ENCODE peak calls at places on chromosome 3, in five cellular contexts. Q is AG04450, I is GM23248, X is upper lobe of right lung, J is HFF-Myc. H is an unnamed sample.
A peak's percentile ranks its signal among the peaks of the same experiment; 100 is the strongest.

GRCh38 chr3:141939759-141940158 is 63.3 kb downstream of the ATP1B3 start:
- DNase-seq in I (no peak), J (no peak), Q (no peak), X (no peak), H (no peak)

GRCh38 chr3:142259359-142259758 is 34.0 kb upstream of the GK5 start:
- DNase-seq in Q (no peak), I (no peak), X (no peak), J (no peak), H (no peak)

GRCh38 chr3:182902236-182902635 is 78.1 kb downstream of the DCUN1D1 start:
- DNase-seq in I (no peak), X (no peak), J (no peak), Q (no peak), H (no peak)

GRCh38 chr3:170414202-170414663 is 4.4 kb upstream of the CLDN11 start:
- DNase-seq in Q (peak; percentile 82), J (peak; percentile 99), I (peak; percentile 90), X (no peak), H (peak; percentile 91)

GRCh38 chr3:185677146-185677829 is 91.2 kb downstream of the SENP2 start:
- DNase-seq in X (no peak), I (peak; percentile 86), Q (peak; percentile 56), J (peak; percentile 67), H (peak; percentile 69)

GRCh38 chr3:9736831-9737230 is 5.3 kb downstream of the BRPF1 start:
- DNase-seq in I (peak; percentile 24), J (no peak), Q (no peak), X (no peak), H (no peak)

GRCh38 chr3:12993623-12994356 is 79.4 kb downstream of the IQSEC1 start:
- DNase-seq in Q (no peak), X (peak; percentile 76), J (no peak), I (peak; percentile 50), H (peak; percentile 64)

GRCh38 chr3:50327943-50328691 is at the start of gene TUSC2:
- DNase-seq in X (peak; percentile 98), J (no peak), I (peak; percentile 100), Q (peak; percentile 82), H (peak; percentile 100)

GRCh38 chr3:13336592-13336991 is 83.5 kb downstream of the NUP210 start:
- DNase-seq in Q (no peak), X (no peak), I (no peak), J (no peak), H (no peak)

GRCh38 chr3:44648564-44649229 is at the start of gene ZNF35:
- DNase-seq in Q (peak; percentile 75), X (peak; percentile 90), I (peak; percentile 94), J (peak; percentile 72), H (peak; percentile 92)

GRCh38 chr3:171156455-171157005 is 130.0 kb upstream of the SLC2A2 start:
- DNase-seq in X (no peak), J (no peak), Q (no peak), I (no peak), H (peak; percentile 21)

GRCh38 chr3:18847583-18848197 is 300.6 kb upstream of the KCNH8 start:
- DNase-seq in Q (no peak), J (no peak), X (no peak), I (no peak), H (no peak)

GRCh38 chr3:98199020-98199419 is 32.5 kb downstream of the OR5H15 start:
- DNase-seq in X (no peak), Q (no peak), I (no peak), J (no peak), H (no peak)

GRCh38 chr3:121483290-121483689 is 62.5 kb downstream of the POLQ start:
- DNase-seq in J (no peak), Q (no peak), I (peak; percentile 33), X (no peak), H (peak; percentile 26)

GRCh38 chr3:195104340-195104739 is 166.6 kb downstream of the XXYLT1 start:
- DNase-seq in J (no peak), I (no peak), X (peak; percentile 32), Q (no peak), H (no peak)

GRCh38 chr3:55167586-55168317 is 239.9 kb upstream of the LRTM1 start:
- DNase-seq in X (no peak), Q (peak; percentile 86), J (peak; percentile 76), I (peak; percentile 85), H (no peak)

GRCh38 chr3:153379516-153379915 is 217.5 kb downstream of the RAP2B start:
- DNase-seq in J (no peak), Q (no peak), X (no peak), I (peak; percentile 18), H (no peak)

GRCh38 chr3:175432338-175433025 is 573.3 kb downstream of the NAALADL2 start:
- DNase-seq in I (peak; percentile 75), J (peak; percentile 82), Q (no peak), X (no peak), H (peak; percentile 83)

GRCh38 chr3:72233571-72233970 is 448.6 kb upstream of the PROK2 start:
- DNase-seq in J (no peak), I (no peak), X (no peak), Q (no peak), H (no peak)

GRCh38 chr3:144549161-144549560 is 577.5 kb downstream of the DIPK2A start:
- DNase-seq in I (no peak), Q (no peak), J (no peak), X (no peak), H (no peak)

GRCh38 chr3:61239871-61240270 is 11.4 kb downstream of the FHIT start:
- DNase-seq in J (no peak), I (no peak), X (no peak), Q (no peak), H (peak; percentile 21)

GRCh38 chr3:48398701-48399386 is 26.8 kb downstream of the FBXW12 start:
- DNase-seq in I (no peak), J (no peak), X (no peak), Q (no peak), H (no peak)

GRCh38 chr3:151866711-151867410 is 6.6 kb upstream of the SUCNR1 start:
- DNase-seq in J (no peak), Q (no peak), I (no peak), X (no peak), H (no peak)

GRCh38 chr3:71066849-71067261 is 516.7 kb downstream of the FOXP1 start:
- DNase-seq in I (peak; percentile 74), J (no peak), X (no peak), Q (no peak), H (no peak)

GRCh38 chr3:150300847-150301517 is 107.1 kb upstream of the TSC22D2 start:
- DNase-seq in J (no peak), Q (no peak), X (no peak), I (peak; percentile 56), H (no peak)
- H3K4me3 ChIP-seq in J (no peak overlapping the region), Q (no peak overlapping the region), X (no peak overlapping the region), I (no peak overlapping the region), H (no peak overlapping the region)

GRCh38 chr3:3801510-3801841 is 2.2 kb downstream of the LRRN1 start:
- DNase-seq in J (no peak), I (no peak), X (no peak), Q (no peak), H (no peak)
- H3K4me3 ChIP-seq in J (no peak overlapping the region), I (no peak overlapping the region), X (no peak overlapping the region), Q (no peak overlapping the region), H (peak overlapping the region; percentile 49)

GRCh38 chr3:157369712-157370447 is 66.8 kb upstream of the PTX3 start:
- DNase-seq in J (no peak), Q (no peak), I (no peak), X (no peak), H (no peak)
- H3K4me3 ChIP-seq in J (no peak overlapping the region), Q (no peak overlapping the region), I (no peak overlapping the region), X (no peak overlapping the region), H (no peak overlapping the region)

GRCh38 chr3:139537795-139538538 is 1.6 kb downstream of the RBP1 start:
- DNase-seq in I (no peak), Q (no peak), X (no peak), J (no peak), H (no peak)
- H3K4me3 ChIP-seq in I (no peak overlapping the region), Q (no peak overlapping the region), X (no peak overlapping the region), J (no peak overlapping the region), H (no peak overlapping the region)

GRCh38 chr3:46902188-46902631 is 24.7 kb downstream of the PTH1R start:
- DNase-seq in Q (no peak), I (no peak), X (no peak), J (no peak), H (no peak)
- H3K4me3 ChIP-seq in Q (no peak overlapping the region), I (no peak overlapping the region), X (no peak overlapping the region), J (no peak overlapping the region), H (no peak overlapping the region)

GRCh38 chr3:79015854-79016253 is 751.9 kb downstream of the ROBO1 start:
- DNase-seq in Q (no peak), I (no peak), J (no peak), X (no peak), H (no peak)

GRCh38 chr3:79019924-79020173 is 747.9 kb downstream of the ROBO1 start:
- DNase-seq in Q (no peak), I (no peak), X (no peak), J (no peak), H (no peak)

GRCh38 chr3:79016587-79017380 is 751.0 kb downstream of the ROBO1 start:
- DNase-seq in J (no peak), Q (no peak), X (no peak), I (peak; percentile 75), H (no peak)

GRCh38 chr3:79018671-79019136 is 749.1 kb downstream of the ROBO1 start:
- DNase-seq in I (peak; percentile 91), Q (no peak), X (peak; percentile 78), J (no peak), H (peak; percentile 72)

GRCh38 chr3:79019137-79019923 is 748.5 kb downstream of the ROBO1 start:
- DNase-seq in J (peak; percentile 79), I (peak; percentile 96), X (peak; percentile 83), Q (peak; percentile 77), H (peak; percentile 92)
- H3K4me3 ChIP-seq in J (peak overlapping the region; percentile 94), I (peak overlapping the region; percentile 99), X (peak overlapping the region; percentile 64), Q (peak overlapping the region; percentile 82), H (peak overlapping the region; percentile 83)

GRCh38 chr3:147396709-147397046 is 9.7 kb downstream of the ZIC4 start:
- DNase-seq in I (no peak), Q (no peak), X (no peak), J (no peak), H (no peak)
- H3K4me3 ChIP-seq in I (no peak overlapping the region), Q (no peak overlapping the region), X (no peak overlapping the region), J (no peak overlapping the region), H (no peak overlapping the region)

DNA sequence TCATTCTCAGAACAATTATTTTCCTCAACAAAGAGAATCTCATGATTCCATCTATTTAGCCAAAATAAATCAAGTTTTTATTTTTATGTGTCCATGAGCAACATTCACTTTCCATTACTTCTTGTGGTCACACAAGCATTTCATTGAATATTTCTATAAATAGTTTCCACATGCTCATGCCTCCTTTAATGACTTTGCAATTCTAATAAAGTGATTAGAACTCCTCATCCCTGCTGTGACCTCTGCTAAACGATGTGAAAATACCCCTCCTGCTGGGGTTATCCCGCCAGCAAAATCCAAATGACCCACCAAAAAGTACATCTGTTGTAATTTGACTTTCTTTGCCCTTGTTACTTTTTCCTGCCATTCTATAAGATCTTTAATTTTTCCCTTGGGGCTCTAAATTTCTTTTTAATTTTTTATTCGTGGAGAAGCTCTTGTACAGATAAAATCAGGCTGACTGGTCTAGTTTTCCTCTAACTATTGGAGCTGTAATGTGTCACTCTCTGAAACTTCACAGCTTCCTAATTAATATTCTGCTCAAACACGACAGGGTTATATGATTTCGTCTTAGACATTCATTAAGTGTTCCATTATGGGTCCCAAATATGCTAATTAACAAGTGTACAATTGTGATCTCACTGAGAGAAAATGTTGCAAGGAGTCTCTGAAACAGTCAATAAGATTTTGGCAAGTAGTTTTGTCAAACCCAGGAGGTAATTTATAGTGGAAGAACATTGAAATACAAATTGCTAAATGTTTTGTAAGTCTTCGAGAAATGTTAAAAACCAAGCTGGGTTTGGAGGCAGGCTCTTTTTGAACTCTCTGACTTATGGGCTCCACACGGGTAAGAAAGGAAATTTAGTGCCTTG is 533.1 kb upstream of the NAALADL2 start:
- DNase-seq in Q (no peak), X (no peak), I (peak; percentile 86), J (peak; percentile 38), H (peak; percentile 18)
- H3K4me3 ChIP-seq in Q (no peak overlapping the region), X (no peak overlapping the region), I (peak overlapping the region; percentile 11), J (no peak overlapping the region), H (no peak overlapping the region)